ENCODE peak calls at places on chromosomes 13 and 19, in seven cellular contexts. One of them, this sample, is unnamed. For H3K36me3 and H3K4me1, the result is how much of the 10 kb centered on the place peaks cover.

GRCh38 chr13:109396266-109396665 is 390.1 kb downstream of the IRS2 start:
- DNase-seq in Peyer's patch: no peak
- DNase-seq in naive thymus-derived CD4-positive, alpha-beta T cell: no peak
- DNase-seq in pancreas: no peak
- DNase-seq in neuronal stem cell: no peak
- DNase-seq in breast epithelium: no peak
- DNase-seq in tibial nerve: no peak
- DNase-seq in this sample: no peak

GRCh38 chr13:52809310-52809769 is 39.1 kb downstream of the PCDH8 start:
- DNase-seq in Peyer's patch: peak
- DNase-seq in naive thymus-derived CD4-positive, alpha-beta T cell: no peak
- DNase-seq in pancreas: peak
- DNase-seq in neuronal stem cell: peak
- DNase-seq in breast epithelium: peak
- DNase-seq in tibial nerve: no peak
- DNase-seq in this sample: no peak

GRCh38 chr13:23870356-23871146 is 18.6 kb downstream of the MIPEP start:
- DNase-seq in Peyer's patch: no peak
- DNase-seq in naive thymus-derived CD4-positive, alpha-beta T cell: no peak
- DNase-seq in pancreas: no peak
- DNase-seq in neuronal stem cell: no peak
- DNase-seq in breast epithelium: no peak
- DNase-seq in tibial nerve: no peak
- DNase-seq in this sample: no peak

GRCh38 chr19:37718357-37718756 is 1.2 kb downstream of the ZNF607 start:
- DNase-seq in Peyer's patch: no peak
- DNase-seq in naive thymus-derived CD4-positive, alpha-beta T cell: no peak
- DNase-seq in pancreas: no peak
- DNase-seq in neuronal stem cell: no peak
- DNase-seq in breast epithelium: no peak
- DNase-seq in tibial nerve: no peak
- DNase-seq in this sample: no peak

GRCh38 chr19:45826934-45827333 is 11.8 kb upstream of the RSPH6A start:
- DNase-seq in Peyer's patch: no peak
- DNase-seq in naive thymus-derived CD4-positive, alpha-beta T cell: no peak
- DNase-seq in pancreas: no peak
- DNase-seq in neuronal stem cell: no peak
- DNase-seq in breast epithelium: no peak
- DNase-seq in tibial nerve: no peak
- DNase-seq in this sample: no peak

GRCh38 chr19:30332445-30333234 is 39.5 kb upstream of the ZNF536 start:
- DNase-seq in Peyer's patch: no peak
- DNase-seq in naive thymus-derived CD4-positive, alpha-beta T cell: no peak
- DNase-seq in pancreas: no peak
- DNase-seq in neuronal stem cell: no peak
- DNase-seq in breast epithelium: no peak
- DNase-seq in tibial nerve: no peak
- DNase-seq in this sample: no peak

GRCh38 chr13:50081106-50081898 is 66.1 kb downstream of the KCNRG start:
- DNase-seq in Peyer's patch: peak
- DNase-seq in naive thymus-derived CD4-positive, alpha-beta T cell: peak
- DNase-seq in pancreas: peak
- DNase-seq in neuronal stem cell: no peak
- DNase-seq in breast epithelium: no peak
- DNase-seq in tibial nerve: no peak
- DNase-seq in this sample: peak

GRCh38 chr13:25846227-25846984 is 205.4 kb downstream of the SHISA2 start:
- DNase-seq in Peyer's patch: no peak
- DNase-seq in naive thymus-derived CD4-positive, alpha-beta T cell: no peak
- DNase-seq in pancreas: no peak
- DNase-seq in neuronal stem cell: no peak
- DNase-seq in breast epithelium: no peak
- DNase-seq in tibial nerve: no peak
- DNase-seq in this sample: no peak

GRCh38 chr19:10417598-10418280 is 2.6 kb upstream of the PDE4A start:
- DNase-seq in Peyer's patch: no peak
- DNase-seq in naive thymus-derived CD4-positive, alpha-beta T cell: no peak
- DNase-seq in pancreas: no peak
- DNase-seq in neuronal stem cell: no peak
- DNase-seq in breast epithelium: no peak
- DNase-seq in tibial nerve: no peak
- DNase-seq in this sample: no peak

GRCh38 chr19:290539-291521 is at the start of gene PLPP2:
- DNase-seq in Peyer's patch: peak
- DNase-seq in naive thymus-derived CD4-positive, alpha-beta T cell: no peak
- DNase-seq in pancreas: peak
- DNase-seq in neuronal stem cell: no peak
- DNase-seq in breast epithelium: peak
- DNase-seq in tibial nerve: no peak
- DNase-seq in this sample: no peak

GRCh38 chr19:57786906-57787305 is 17.4 kb downstream of the ZNF586 start:
- DNase-seq in Peyer's patch: no peak
- DNase-seq in naive thymus-derived CD4-positive, alpha-beta T cell: no peak
- DNase-seq in pancreas: no peak
- DNase-seq in neuronal stem cell: no peak
- DNase-seq in breast epithelium: no peak
- DNase-seq in tibial nerve: no peak
- DNase-seq in this sample: no peak

GRCh38 chr19:23788415-23788814 is 29.7 kb upstream of the ZNF681 start:
- DNase-seq in Peyer's patch: no peak
- DNase-seq in naive thymus-derived CD4-positive, alpha-beta T cell: no peak
- DNase-seq in pancreas: no peak
- DNase-seq in neuronal stem cell: no peak
- DNase-seq in breast epithelium: no peak
- DNase-seq in tibial nerve: no peak
- DNase-seq in this sample: no peak

GRCh38 chr13:56352356-56352755 is 788.4 kb upstream of the PRR20A start:
- DNase-seq in Peyer's patch: no peak
- DNase-seq in naive thymus-derived CD4-positive, alpha-beta T cell: no peak
- DNase-seq in pancreas: no peak
- DNase-seq in neuronal stem cell: no peak
- DNase-seq in breast epithelium: no peak
- DNase-seq in tibial nerve: no peak
- DNase-seq in this sample: no peak

GRCh38 chr19:44951179-44952159 is 3.7 kb upstream of the CLPTM1 start:
- DNase-seq in Peyer's patch: no peak
- DNase-seq in naive thymus-derived CD4-positive, alpha-beta T cell: peak
- DNase-seq in pancreas: peak
- DNase-seq in neuronal stem cell: peak
- DNase-seq in breast epithelium: peak
- DNase-seq in tibial nerve: peak
- DNase-seq in this sample: peak

GRCh38 chr19:36144624-36145023 is 4.8 kb downstream of the CAPNS1 start:
- DNase-seq in Peyer's patch: no peak
- DNase-seq in naive thymus-derived CD4-positive, alpha-beta T cell: no peak
- DNase-seq in pancreas: no peak
- DNase-seq in neuronal stem cell: no peak
- DNase-seq in breast epithelium: no peak
- DNase-seq in tibial nerve: no peak
- DNase-seq in this sample: no peak
- H3K36me3 ChIP-seq in Peyer's patch: under half
- H3K36me3 ChIP-seq in naive thymus-derived CD4-positive, alpha-beta T cell: half or more
- H3K36me3 ChIP-seq in pancreas: under half
- H3K36me3 ChIP-seq in neuronal stem cell: half or more
- H3K36me3 ChIP-seq in breast epithelium: under half
- H3K36me3 ChIP-seq in tibial nerve: half or more
- H3K36me3 ChIP-seq in this sample: under half

DNA sequence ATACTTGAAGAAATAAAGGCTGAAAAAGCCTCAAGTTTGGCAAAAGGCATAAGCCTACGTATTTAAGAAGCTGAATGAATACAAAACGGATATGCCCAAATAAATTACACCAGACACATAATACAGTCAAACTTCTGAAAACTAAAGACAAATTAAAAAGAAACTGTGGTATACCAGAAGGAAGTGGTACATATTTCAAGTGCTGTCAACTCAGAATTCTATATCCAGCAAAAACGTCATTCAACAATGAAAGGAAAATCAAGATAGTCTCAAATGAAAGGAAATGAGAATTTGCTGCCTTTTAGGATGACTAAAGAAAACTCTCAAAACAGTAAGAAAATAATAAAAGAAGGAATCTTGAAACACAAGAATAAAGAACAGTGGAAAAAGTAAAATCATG is 69.5 kb downstream of the POLR1D start:
- DNase-seq in Peyer's patch: no peak
- DNase-seq in naive thymus-derived CD4-positive, alpha-beta T cell: no peak
- DNase-seq in pancreas: no peak
- DNase-seq in neuronal stem cell: no peak
- DNase-seq in breast epithelium: no peak
- DNase-seq in tibial nerve: no peak
- DNase-seq in this sample: no peak
- H3K27ac ChIP-seq in Peyer's patch: no peak
- H3K27ac ChIP-seq in naive thymus-derived CD4-positive, alpha-beta T cell: no peak
- H3K27ac ChIP-seq in pancreas: no peak
- H3K27ac ChIP-seq in neuronal stem cell: no peak
- H3K27ac ChIP-seq in breast epithelium: no peak
- H3K27ac ChIP-seq in tibial nerve: no peak
- H3K27ac ChIP-seq in this sample: no peak

GRCh38 chr13:106331116-106331515 is 204.3 kb downstream of the EFNB2 start:
- DNase-seq in Peyer's patch: no peak
- DNase-seq in naive thymus-derived CD4-positive, alpha-beta T cell: no peak
- DNase-seq in pancreas: no peak
- DNase-seq in neuronal stem cell: no peak
- DNase-seq in breast epithelium: no peak
- DNase-seq in tibial nerve: no peak
- DNase-seq in this sample: no peak
- H3K4me1 ChIP-seq in Peyer's patch: under half
- H3K4me1 ChIP-seq in naive thymus-derived CD4-positive, alpha-beta T cell: under half
- H3K4me1 ChIP-seq in pancreas: under half
- H3K4me1 ChIP-seq in neuronal stem cell: under half
- H3K4me1 ChIP-seq in breast epithelium: under half
- H3K4me1 ChIP-seq in tibial nerve: under half
- H3K4me1 ChIP-seq in this sample: under half

GRCh38 chr19:4102339-4103072 is 21.4 kb downstream of the MAP2K2 start:
- DNase-seq in Peyer's patch: no peak
- DNase-seq in naive thymus-derived CD4-positive, alpha-beta T cell: no peak
- DNase-seq in pancreas: no peak
- DNase-seq in neuronal stem cell: no peak
- DNase-seq in breast epithelium: no peak
- DNase-seq in tibial nerve: no peak
- DNase-seq in this sample: no peak

GRCh38 chr19:4100647-4101495 is 23.1 kb downstream of the MAP2K2 start:
- DNase-seq in Peyer's patch: no peak
- DNase-seq in naive thymus-derived CD4-positive, alpha-beta T cell: no peak
- DNase-seq in pancreas: no peak
- DNase-seq in neuronal stem cell: no peak
- DNase-seq in breast epithelium: no peak
- DNase-seq in tibial nerve: no peak
- DNase-seq in this sample: no peak

GRCh38 chr19:4103073-4103418 is 20.9 kb downstream of the MAP2K2 start:
- DNase-seq in Peyer's patch: no peak
- DNase-seq in naive thymus-derived CD4-positive, alpha-beta T cell: no peak
- DNase-seq in pancreas: no peak
- DNase-seq in neuronal stem cell: no peak
- DNase-seq in breast epithelium: no peak
- DNase-seq in tibial nerve: no peak
- DNase-seq in this sample: no peak

GRCh38 chr19:4099054-4099764 is 24.7 kb downstream of the MAP2K2 start:
- DNase-seq in Peyer's patch: no peak
- DNase-seq in naive thymus-derived CD4-positive, alpha-beta T cell: no peak
- DNase-seq in pancreas: no peak
- DNase-seq in neuronal stem cell: no peak
- DNase-seq in breast epithelium: no peak
- DNase-seq in tibial nerve: no peak
- DNase-seq in this sample: no peak

GRCh38 chr19:4101496-4101770 is 22.5 kb downstream of the MAP2K2 start:
- DNase-seq in Peyer's patch: no peak
- DNase-seq in naive thymus-derived CD4-positive, alpha-beta T cell: no peak
- DNase-seq in pancreas: no peak
- DNase-seq in neuronal stem cell: no peak
- DNase-seq in breast epithelium: no peak
- DNase-seq in tibial nerve: no peak
- DNase-seq in this sample: no peak
- H3K36me3 ChIP-seq in Peyer's patch: under half
- H3K36me3 ChIP-seq in naive thymus-derived CD4-positive, alpha-beta T cell: half or more
- H3K36me3 ChIP-seq in pancreas: under half
- H3K36me3 ChIP-seq in neuronal stem cell: half or more
- H3K36me3 ChIP-seq in breast epithelium: under half
- H3K36me3 ChIP-seq in tibial nerve: half or more
- H3K36me3 ChIP-seq in this sample: under half

This sample was measured in CD8-positive, alpha-beta memory T cell.